ENCODE peak calls at places on chromosome 13, in eight cellular contexts. D, Z, A, M, J, S, I and F are unnamed samples.

GRCh38 chr13:77860621-77861020 is 58.0 kb downstream of the EDNRB start:
- DNase-seq in D (no peak), Z (no peak), A (no peak), M (no peak), J (no peak), S (no peak), I (no peak), F (no peak)

GRCh38 chr13:40509876-40510275 is 156.6 kb downstream of the FOXO1 start:
- DNase-seq in D (no peak), Z (no peak), A (no peak), M (no peak), J (no peak), S (no peak), I (no peak), F (no peak)

GRCh38 chr13:53783466-53783865 is 754.9 kb downstream of the OLFM4 start:
- DNase-seq in D (no peak), Z (no peak), A (no peak), M (no peak), J (no peak), S (no peak), I (no peak), F (no peak)

GRCh38 chr13:97600438-97601080 is 166.6 kb downstream of the RAP2A start:
- DNase-seq in D (no peak), Z (no peak), A (no peak), M (no peak), J (no peak), S (no peak), I (no peak), F (no peak)

GRCh38 chr13:60662595-60662994 is 265.6 kb downstream of the TDRD3 start:
- DNase-seq in D (no peak), Z (no peak), A (no peak), M (no peak), J (no peak), S (no peak), I (no peak), F (no peak)

GRCh38 chr13:114035186-114035582 is 61.3 kb upstream of the C13orf46 start:
- DNase-seq in D (no peak), Z (no peak), A (no peak), M (no peak), J (no peak), S (no peak), I (no peak), F (no peak)

GRCh38 chr13:73593199-73593765 is 534.5 kb downstream of the KLF5 start:
- DNase-seq in D (no peak), Z (no peak), A (no peak), M (no peak), J (no peak), S (no peak), I (no peak), F (no peak)

GRCh38 chr13:113599396-113599795 is 14.8 kb downstream of the TFDP1 start:
- DNase-seq in D (no peak), Z (peak; percentile 33), A (no peak), M (peak; percentile 25), J (no peak), S (peak; percentile 2), I (no peak), F (no peak)

GRCh38 chr13:81610613-81611012 is 1269.7 kb upstream of the SPRY2 start:
- DNase-seq in D (no peak), Z (no peak), A (no peak), M (no peak), J (no peak), S (no peak), I (no peak), F (no peak)

GRCh38 chr13:47897411-47898050 is 103.5 kb downstream of the SUCLA2 start:
- DNase-seq in D (no peak), Z (no peak), A (no peak), M (no peak), J (no peak), S (no peak), I (no peak), F (no peak)

GRCh38 chr13:53545340-53545941 is 516.8 kb downstream of the OLFM4 start:
- DNase-seq in D (no peak), Z (no peak), A (no peak), M (no peak), J (no peak), S (no peak), I (no peak), F (no peak)

GRCh38 chr13:79491715-79492114 is 10.8 kb downstream of the NDFIP2 start:
- DNase-seq in D (no peak), Z (no peak), A (no peak), M (no peak), J (no peak), S (no peak), I (no peak), F (no peak)

GRCh38 chr13:38385152-38385891 is 35.7 kb downstream of the UFM1 start:
- DNase-seq in D (no peak), Z (no peak), A (no peak), M (no peak), J (no peak), S (no peak), I (no peak), F (no peak)

GRCh38 chr13:50523307-50523706 is 320.2 kb downstream of the DLEU7 start:
- DNase-seq in D (no peak), Z (no peak), A (no peak), M (no peak), J (no peak), S (no peak), I (no peak), F (no peak)

GRCh38 chr13:19927117-19927734 is 31.3 kb upstream of the ZMYM2 start:
- DNase-seq in D (peak; percentile 7), Z (no peak), A (no peak), M (no peak), J (no peak), S (no peak), I (no peak), F (no peak)

GRCh38 chr13:76822691-76823267 is 63.4 kb downstream of the KCTD12 start:
- DNase-seq in D (no peak), Z (no peak), A (no peak), M (no peak), J (no peak), S (no peak), I (no peak), F (no peak)

GRCh38 chr13:36606060-36606459 is 67.8 kb upstream of the SERTM1 start:
- DNase-seq in D (no peak), Z (no peak), A (no peak), M (no peak), J (no peak), S (no peak), I (no peak), F (no peak)

GRCh38 chr13:63481334-63481733 is 2065.7 kb upstream of the PCDH20 start:
- DNase-seq in D (no peak), Z (no peak), A (no peak), M (no peak), J (no peak), S (no peak), I (no peak), F (no peak)

GRCh38 chr13:35552172-35552844 is 75.8 kb upstream of the MAB21L1 start:
- DNase-seq in D (no peak), Z (no peak), A (no peak), M (no peak), J (no peak), S (no peak), I (no peak), F (no peak)

GRCh38 chr13:97616385-97616784 is 182.4 kb downstream of the RAP2A start:
- DNase-seq in D (no peak), Z (no peak), A (no peak), M (no peak), J (no peak), S (no peak), I (no peak), F (no peak)

GRCh38 chr13:45683701-45684100 is 18.4 kb upstream of the CBY2 start:
- DNase-seq in D (no peak), Z (no peak), A (no peak), M (no peak), J (no peak), S (no peak), I (no peak), F (no peak)
- TF ChIP-seq CTCF in D (no peak), Z (no peak), A (peak; percentile 24), M (no peak), J (no peak), S (no peak), I (no peak), F (no peak)

DNA sequence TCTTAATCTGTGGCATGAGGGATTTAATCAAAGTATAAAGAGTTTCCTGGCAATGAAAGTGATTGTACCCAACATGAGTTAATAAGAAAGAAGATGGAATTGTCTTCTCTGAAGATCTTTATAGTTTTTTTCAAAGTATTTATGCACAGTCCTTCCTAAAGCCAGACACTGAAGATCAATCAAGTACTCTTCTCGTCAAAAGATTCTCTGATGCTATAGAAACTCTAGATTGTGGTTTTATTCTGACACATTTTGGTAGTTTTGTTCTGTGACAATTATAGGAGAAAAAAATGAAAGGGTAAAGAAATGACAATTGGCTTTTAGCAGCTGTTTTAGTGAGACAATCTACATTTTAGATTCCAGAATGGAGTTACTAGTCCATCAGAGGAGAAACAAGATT is 10.4 kb upstream of the ENOX1 start:
- DNase-seq in D (no peak), Z (no peak), A (no peak), M (no peak), J (no peak), S (no peak), I (no peak), F (no peak)
- H3K27me3 ChIP-seq in D (no peaks in the 10 kb centered on the region), Z (no peaks in the 10 kb centered on the region), A (peaks cover 4% of the 10 kb centered on the region), M (no peaks in the 10 kb centered on the region), J (no peaks in the 10 kb centered on the region), S (no peaks in the 10 kb centered on the region), I (no peaks in the 10 kb centered on the region), F (no peaks in the 10 kb centered on the region)

DNA sequence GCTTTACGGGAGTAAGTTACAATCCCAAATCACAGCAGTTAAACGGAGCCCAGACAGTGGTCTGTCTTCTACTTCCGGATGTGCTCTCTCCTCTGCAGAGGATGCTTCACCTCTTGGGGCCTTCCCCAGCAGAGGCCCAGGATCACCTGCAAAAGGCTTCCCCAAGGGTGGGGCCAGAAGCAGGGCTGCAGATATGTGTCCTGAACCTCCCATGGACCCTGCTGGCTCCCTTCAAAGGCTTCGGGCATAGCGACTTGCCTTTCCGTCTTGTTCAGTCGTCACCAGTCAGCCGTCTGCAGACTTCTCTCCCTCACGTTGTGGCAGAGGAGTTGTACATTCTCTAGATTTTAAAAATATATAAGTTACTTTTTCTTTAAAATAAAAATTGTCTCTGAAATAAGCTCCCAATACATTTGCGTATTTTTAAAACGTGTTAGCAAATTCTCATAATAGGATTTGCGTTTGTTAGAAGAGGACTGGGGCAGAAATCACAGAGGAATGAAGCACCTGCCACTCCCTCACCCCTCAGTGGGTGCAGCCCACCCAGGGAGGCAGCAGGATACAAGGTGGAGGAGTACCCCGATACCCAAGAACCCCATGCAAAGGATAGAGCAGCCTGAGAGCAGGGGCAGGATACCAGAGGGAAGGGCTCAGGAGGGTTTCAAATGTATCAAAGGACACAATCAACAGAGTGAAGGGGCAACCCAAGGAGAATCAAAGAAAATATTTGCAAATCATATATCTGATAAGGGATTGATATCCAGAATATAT is 22.9 kb upstream of the MEDAG start:
- DNase-seq in D (no peak), Z (no peak), A (no peak), M (no peak), J (peak; percentile 65), S (no peak), I (no peak), F (no peak)
- TF ChIP-seq CTCF in D (no peak), Z (no peak), A (no peak), M (no peak), J (no peak), S (no peak), I (no peak), F (no peak)

DNA sequence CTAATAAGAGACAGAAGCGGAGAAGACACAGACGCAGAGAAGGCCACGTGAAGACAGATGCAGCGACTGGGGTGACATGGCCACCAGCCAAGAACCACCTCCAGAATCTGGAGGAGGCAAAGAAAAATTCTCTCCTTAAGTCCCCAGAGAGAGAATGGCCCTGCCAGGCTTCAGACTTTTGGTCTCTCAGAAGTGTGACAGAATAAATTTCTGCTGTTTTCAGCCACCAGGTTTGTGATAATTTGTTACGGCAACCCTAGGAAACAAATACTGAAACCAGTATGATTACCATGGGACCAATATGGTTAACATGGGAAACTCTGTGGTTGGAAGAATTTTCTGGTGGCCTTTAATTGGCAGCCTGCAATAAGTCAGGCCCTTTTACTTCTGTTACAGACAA is 63.9 kb upstream of the DOCK9 start:
- DNase-seq in D (no peak), Z (no peak), A (no peak), M (no peak), J (peak; percentile 47), S (no peak), I (no peak), F (no peak)
- H3K27me3 ChIP-seq in D (no peaks in the 10 kb centered on the region), Z (no peaks in the 10 kb centered on the region), A (no peaks in the 10 kb centered on the region), M (no peaks in the 10 kb centered on the region), J (no peaks in the 10 kb centered on the region), S (no peaks in the 10 kb centered on the region), I (no peaks in the 10 kb centered on the region), F (no peaks in the 10 kb centered on the region)